ENCODE peak calls at places on chromosome 19, in four cellular contexts. L, H, N and V are unnamed samples.

GRCh38 chr19:57949296-57949695 is 1.8 kb upstream of the ZNF256 start:
- DNase-seq in H (no peak), N (no peak), L (no peak), V (no peak)

GRCh38 chr19:38252385-38252784 is 3.8 kb downstream of the PPP1R14A start:
- DNase-seq in H (no peak), N (no peak), L (no peak), V (no peak)

GRCh38 chr19:33249740-33250366 is 24.2 kb upstream of the SLC7A10 start:
- DNase-seq in L (no peak), H (no peak), N (no peak), V (no peak)

GRCh38 chr19:19280561-19280960 is 7.5 kb upstream of the TM6SF2 start:
- DNase-seq in N (peak; percentile 58), L (no peak), H (no peak), V (no peak)

GRCh38 chr19:38726761-38727301 is 17.4 kb downstream of the CAPN12 start:
- DNase-seq in N (no peak), H (no peak), L (no peak), V (no peak)

GRCh38 chr19:55811340-55811739 is 20.5 kb downstream of the NLRP11 start:
- DNase-seq in L (no peak), N (no peak), H (no peak), V (no peak)

GRCh38 chr19:38266981-38267597 is 2.7 kb downstream of the SPINT2 start:
- DNase-seq in H (peak; percentile 86), L (no peak), N (peak; percentile 72), V (no peak)

GRCh38 chr19:40150170-40150569 is 41.1 kb upstream of the MAP3K10 start:
- DNase-seq in L (no peak), N (peak; percentile 75), H (no peak), V (no peak)

GRCh38 chr19:10228393-10228792 is 2.7 kb downstream of the S1PR2 start:
- DNase-seq in N (no peak), L (no peak), H (no peak), V (no peak)
- H3K27ac ChIP-seq in N (no peak overlapping the region), L (peak overlapping the region; percentile 36), H (no peak overlapping the region), V (no peak overlapping the region)

GRCh38 chr19:44684892-44685847 is 13.8 kb upstream of the CEACAM16 start:
- DNase-seq in N (peak; percentile 93), L (no peak), H (peak; percentile 62), V (no peak)

GRCh38 chr19:44683434-44684210 is 12.3 kb downstream of the CEACAM19 start:
- DNase-seq in H (no peak), N (no peak), L (no peak), V (no peak)

GRCh38 chr19:44687898-44688297 is 11.1 kb upstream of the CEACAM16 start:
- DNase-seq in L (no peak), H (no peak), N (no peak), V (no peak)

GRCh38 chr19:44686896-44687295 is 12.1 kb upstream of the CEACAM16 start:
- DNase-seq in N (no peak), L (no peak), H (no peak), V (no peak)

DNA sequence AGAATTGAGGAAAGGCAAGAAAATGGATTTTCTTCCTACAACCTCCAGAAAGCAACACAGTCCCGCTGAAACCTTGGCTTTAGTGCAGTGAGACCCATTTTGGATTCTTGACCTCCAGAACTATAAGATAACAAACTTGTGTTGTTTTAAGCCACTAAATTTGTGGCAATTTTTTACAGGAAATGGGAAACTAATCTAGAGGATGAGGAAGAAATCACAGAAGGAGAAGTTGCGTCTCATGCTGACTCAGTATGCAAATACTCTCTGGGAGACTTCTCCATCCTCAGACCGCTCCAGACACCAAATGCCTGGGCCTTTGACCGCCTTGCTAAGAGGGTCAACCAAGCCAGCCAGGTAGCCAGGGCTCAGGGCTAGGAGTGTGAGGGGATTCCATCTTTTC is 13.1 kb upstream of the CEACAM16 start:
- DNase-seq in H (no peak), L (no peak), N (peak; percentile 25), V (no peak)
- H3K27ac ChIP-seq in H (no peak overlapping the region), L (peak overlapping the region; percentile 63), N (peak overlapping the region; percentile 59), V (no peak overlapping the region)

GRCh38 chr19:46875657-46876056 is 14.9 kb downstream of the ARHGAP35 start:
- DNase-seq in H (no peak), N (no peak), L (no peak), V (no peak)
- H3K27ac ChIP-seq in H (no peak overlapping the region), N (no peak overlapping the region), L (no peak overlapping the region), V (no peak overlapping the region)

GRCh38 chr19:7981661-7982060 is 23.8 kb downstream of the ELAVL1 start:
- DNase-seq in L (no peak), N (no peak), H (no peak), V (no peak)

GRCh38 chr19:7983995-7984837 is 21.2 kb downstream of the ELAVL1 start:
- DNase-seq in L (no peak), H (no peak), N (no peak), V (no peak)

GRCh38 chr19:7982103-7982502 is 23.3 kb downstream of the ELAVL1 start:
- DNase-seq in L (no peak), H (no peak), N (no peak), V (no peak)

GRCh38 chr19:7982651-7983099 is 22.8 kb downstream of the ELAVL1 start:
- DNase-seq in H (no peak), L (no peak), N (no peak), V (no peak)

GRCh38 chr19:7983286-7983950 is 22.0 kb downstream of the ELAVL1 start:
- DNase-seq in H (no peak), L (no peak), N (no peak), V (no peak)
- H3K27ac ChIP-seq in H (no peak overlapping the region), L (no peak overlapping the region), N (no peak overlapping the region), V (no peak overlapping the region)

GRCh38 chr19:6424939-6425731 is 524 bp upstream of the KHSRP start:
- DNase-seq in N (peak; percentile 100), L (peak; percentile 99), H (peak; percentile 100), V (peak; percentile 99)
- H3K27ac ChIP-seq in N (peak overlapping the region; percentile 63), L (peak overlapping the region; percentile 83), H (peak overlapping the region; percentile 38), V (peak overlapping the region; percentile 83)

DNA sequence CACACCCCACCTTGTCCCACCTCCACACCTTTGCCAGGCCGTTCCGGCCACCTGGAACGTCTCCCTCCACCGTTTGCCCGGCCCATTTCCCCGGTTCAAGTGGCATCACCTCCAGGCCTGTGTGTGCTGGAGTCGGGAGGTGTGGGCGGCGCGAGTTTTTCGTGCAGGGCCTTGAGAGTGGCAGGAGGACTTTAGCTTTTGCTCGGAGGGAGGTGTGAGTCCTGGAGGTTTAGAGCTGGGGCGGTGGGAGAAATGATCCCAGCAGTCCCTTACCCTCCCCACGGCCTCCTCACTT is 4.3 kb upstream of the PALM start:
- DNase-seq in N (no peak), H (no peak), L (no peak), V (no peak)
- H3K27ac ChIP-seq in N (no peak overlapping the region), H (no peak overlapping the region), L (no peak overlapping the region), V (no peak overlapping the region)

DNA sequence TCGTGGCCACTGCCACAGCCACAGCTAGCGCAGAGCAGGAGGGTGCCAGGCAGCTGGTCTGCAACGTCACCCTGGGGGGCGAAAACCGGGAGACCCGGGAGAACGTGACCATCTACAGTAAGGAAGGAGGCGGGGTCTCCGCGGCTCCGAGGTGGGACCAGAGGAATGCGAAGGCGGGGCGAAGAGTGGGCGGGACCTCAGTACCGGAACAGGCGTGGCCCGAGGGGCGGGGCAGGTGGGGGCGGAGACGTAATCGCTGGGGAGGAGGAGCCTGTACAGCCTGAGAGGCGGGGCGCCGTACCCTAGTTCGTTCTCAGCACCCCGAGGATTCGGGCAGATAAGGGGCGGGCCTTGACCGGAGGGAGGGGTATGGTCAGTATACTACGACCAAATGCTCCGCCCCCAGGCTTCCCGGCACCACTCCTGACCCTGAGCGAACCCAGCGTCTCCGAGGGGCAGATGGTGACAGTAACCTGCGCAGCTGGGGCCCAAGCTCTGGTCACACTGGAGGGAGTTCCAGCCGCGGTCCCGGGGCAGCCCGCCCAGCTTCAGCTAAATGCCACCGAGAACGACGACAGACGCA is 2.5 kb downstream of the ICAM5 start:
- DNase-seq in H (peak; percentile 79), N (peak; percentile 91), L (peak; percentile 96), V (no peak)
- H3K27ac ChIP-seq in H (no peak overlapping the region), N (no peak overlapping the region), L (peak overlapping the region; percentile 60), V (no peak overlapping the region)

DNA sequence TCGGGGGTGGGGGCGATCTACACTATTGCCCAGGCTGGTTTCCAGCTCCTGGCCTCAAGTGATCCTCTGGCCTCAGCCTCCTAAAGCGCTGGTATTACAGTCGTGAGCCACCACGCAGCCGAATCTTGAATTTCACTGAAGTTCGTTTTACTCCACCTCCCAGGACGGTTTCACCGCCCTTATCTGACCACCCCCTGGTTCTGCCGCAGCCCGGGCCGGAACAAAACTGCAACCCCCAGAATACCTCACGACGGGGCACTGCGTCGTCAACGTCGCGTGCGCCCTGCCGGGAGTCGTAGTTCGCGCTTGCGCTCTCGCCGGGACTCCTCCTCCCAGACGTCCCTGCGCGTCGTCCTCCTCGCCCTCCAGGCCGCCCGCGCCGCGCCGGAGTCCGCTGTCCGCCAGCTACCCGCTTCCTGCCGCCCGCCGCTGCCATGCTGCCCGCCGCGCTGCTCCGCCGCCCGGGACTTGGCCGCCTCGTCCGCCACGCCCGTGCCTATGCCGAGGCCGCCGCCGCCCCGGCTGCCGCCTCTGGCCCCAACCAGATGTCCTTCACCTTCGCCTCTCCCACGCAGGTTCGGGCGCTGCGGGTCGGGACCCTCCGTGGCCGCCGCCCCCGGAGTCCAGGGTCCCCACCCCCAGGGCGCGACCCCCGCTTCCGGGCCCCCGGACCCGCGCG is at the start of gene ATP5F1D:
- DNase-seq in N (peak; percentile 98), H (peak; percentile 95), L (peak; percentile 98), V (peak; percentile 88)
- H3K27ac ChIP-seq in N (peak within 1 kb of the TSS; percentile 61), H (peak within 1 kb of the TSS; percentile 88), L (peak within 1 kb of the TSS; percentile 86), V (peak within 1 kb of the TSS; percentile 94)

GRCh38 chr19:49316284-49316683 is 8.7 kb downstream of the SLC6A16 start:
- DNase-seq in N (no peak), L (no peak), H (no peak), V (no peak)
- H3K27ac ChIP-seq in N (no peak overlapping the region), L (no peak overlapping the region), H (no peak overlapping the region), V (no peak overlapping the region)